ENCODE peak calls at places on chromosomes 4 and X, in ten cellular contexts. One of them, this sample, is unnamed.

GRCh38 chr4:12170308-12170707 is 741.6 kb upstream of the HS3ST1 start:
- DNase-seq in MCF 10A: no peak
- DNase-seq in PC-9: no peak
- DNase-seq in Peyer's patch: no peak
- DNase-seq in AG04449: no peak
- DNase-seq in fibroblast of mammary gland: no peak
- DNase-seq in NB4: no peak
- DNase-seq in PC-3: no peak
- DNase-seq in GM13977: no peak
- DNase-seq in body of pancreas: no peak
- DNase-seq in this sample: no peak

GRCh38 chr4:1239141-1239948 is 9.6 kb downstream of the CTBP1 start:
- DNase-seq in PC-3: no peak
- DNase-seq in PC-9: no peak
- DNase-seq in Peyer's patch: peak
- DNase-seq in MCF 10A: no peak
- DNase-seq in body of pancreas: peak
- DNase-seq in fibroblast of mammary gland: no peak
- DNase-seq in NB4: no peak
- DNase-seq in GM13977: no peak
- DNase-seq in AG04449: no peak
- DNase-seq in this sample: no peak

GRCh38 chr4:52979020-52979419 is 116.9 kb downstream of the RASL11B start:
- DNase-seq in GM13977: no peak
- DNase-seq in PC-3: peak
- DNase-seq in NB4: peak
- DNase-seq in PC-9: no peak
- DNase-seq in AG04449: no peak
- DNase-seq in fibroblast of mammary gland: peak
- DNase-seq in body of pancreas: no peak
- DNase-seq in Peyer's patch: no peak
- DNase-seq in MCF 10A: peak
- DNase-seq in this sample: no peak

GRCh38 chr4:151771664-151772063 is 10.9 kb upstream of the GATB start:
- DNase-seq in GM13977: no peak
- DNase-seq in PC-9: no peak
- DNase-seq in body of pancreas: no peak
- DNase-seq in Peyer's patch: no peak
- DNase-seq in MCF 10A: no peak
- DNase-seq in fibroblast of mammary gland: peak
- DNase-seq in AG04449: no peak
- DNase-seq in NB4: no peak
- DNase-seq in PC-3: no peak
- DNase-seq in this sample: no peak

GRCh38 chr4:61319156-61319555 is 119.0 kb downstream of the ADGRL3 start:
- DNase-seq in body of pancreas: no peak
- DNase-seq in AG04449: no peak
- DNase-seq in fibroblast of mammary gland: no peak
- DNase-seq in PC-3: no peak
- DNase-seq in PC-9: no peak
- DNase-seq in GM13977: no peak
- DNase-seq in NB4: no peak
- DNase-seq in MCF 10A: no peak
- DNase-seq in Peyer's patch: no peak
- DNase-seq in this sample: no peak

GRCh38 chr4:167802463-167803212 is 289.7 kb upstream of the ANXA10 start:
- DNase-seq in GM13977: no peak
- DNase-seq in PC-3: no peak
- DNase-seq in fibroblast of mammary gland: no peak
- DNase-seq in PC-9: no peak
- DNase-seq in NB4: no peak
- DNase-seq in MCF 10A: no peak
- DNase-seq in body of pancreas: no peak
- DNase-seq in AG04449: no peak
- DNase-seq in Peyer's patch: no peak
- DNase-seq in this sample: no peak

GRCh38 chr4:73259552-73260140 is 1.0 kb upstream of the ANKRD17 start:
- DNase-seq in body of pancreas: no peak
- DNase-seq in AG04449: no peak
- DNase-seq in MCF 10A: no peak
- DNase-seq in GM13977: peak
- DNase-seq in fibroblast of mammary gland: peak
- DNase-seq in NB4: peak
- DNase-seq in PC-9: no peak
- DNase-seq in Peyer's patch: no peak
- DNase-seq in PC-3: no peak
- DNase-seq in this sample: no peak

GRCh38 chr4:57114973-57115372 is 4.8 kb upstream of the IGFBP7 start:
- DNase-seq in GM13977: no peak
- DNase-seq in fibroblast of mammary gland: peak
- DNase-seq in PC-9: no peak
- DNase-seq in Peyer's patch: no peak
- DNase-seq in body of pancreas: no peak
- DNase-seq in AG04449: no peak
- DNase-seq in NB4: peak
- DNase-seq in PC-3: no peak
- DNase-seq in MCF 10A: no peak
- DNase-seq in this sample: no peak

GRCh38 chr4:73729534-73730165 is 10.7 kb upstream of the CXCL8 start:
- DNase-seq in body of pancreas: peak
- DNase-seq in fibroblast of mammary gland: peak
- DNase-seq in NB4: peak
- DNase-seq in MCF 10A: peak
- DNase-seq in PC-3: peak
- DNase-seq in Peyer's patch: no peak
- DNase-seq in PC-9: peak
- DNase-seq in GM13977: peak
- DNase-seq in AG04449: peak
- DNase-seq in this sample: no peak

GRCh38 chr4:15238720-15239119 is 189.1 kb upstream of the C1QTNF7 start:
- DNase-seq in fibroblast of mammary gland: peak
- DNase-seq in Peyer's patch: no peak
- DNase-seq in NB4: peak
- DNase-seq in MCF 10A: peak
- DNase-seq in PC-3: peak
- DNase-seq in GM13977: peak
- DNase-seq in body of pancreas: no peak
- DNase-seq in AG04449: no peak
- DNase-seq in PC-9: peak
- DNase-seq in this sample: no peak

GRCh38 chr4:25223770-25224375 is 10.0 kb upstream of the PI4K2B start:
- DNase-seq in PC-3: peak
- DNase-seq in Peyer's patch: no peak
- DNase-seq in AG04449: no peak
- DNase-seq in body of pancreas: no peak
- DNase-seq in GM13977: no peak
- DNase-seq in fibroblast of mammary gland: peak
- DNase-seq in PC-9: peak
- DNase-seq in MCF 10A: peak
- DNase-seq in NB4: peak
- DNase-seq in this sample: no peak

GRCh38 chr4:33577798-33578197 is 2666.5 kb downstream of the ARAP2 start:
- DNase-seq in MCF 10A: no peak
- DNase-seq in fibroblast of mammary gland: no peak
- DNase-seq in body of pancreas: no peak
- DNase-seq in PC-9: no peak
- DNase-seq in GM13977: no peak
- DNase-seq in Peyer's patch: no peak
- DNase-seq in AG04449: no peak
- DNase-seq in NB4: no peak
- DNase-seq in PC-3: no peak
- DNase-seq in this sample: no peak

GRCh38 chr4:2852481-2852881 is 8.8 kb downstream of the ADD1 start:
- DNase-seq in PC-3: no peak
- DNase-seq in Peyer's patch: no peak
- DNase-seq in MCF 10A: no peak
- DNase-seq in AG04449: no peak
- DNase-seq in PC-9: peak
- DNase-seq in NB4: no peak
- DNase-seq in GM13977: no peak
- DNase-seq in fibroblast of mammary gland: no peak
- DNase-seq in body of pancreas: no peak
- DNase-seq in this sample: no peak

DNA sequence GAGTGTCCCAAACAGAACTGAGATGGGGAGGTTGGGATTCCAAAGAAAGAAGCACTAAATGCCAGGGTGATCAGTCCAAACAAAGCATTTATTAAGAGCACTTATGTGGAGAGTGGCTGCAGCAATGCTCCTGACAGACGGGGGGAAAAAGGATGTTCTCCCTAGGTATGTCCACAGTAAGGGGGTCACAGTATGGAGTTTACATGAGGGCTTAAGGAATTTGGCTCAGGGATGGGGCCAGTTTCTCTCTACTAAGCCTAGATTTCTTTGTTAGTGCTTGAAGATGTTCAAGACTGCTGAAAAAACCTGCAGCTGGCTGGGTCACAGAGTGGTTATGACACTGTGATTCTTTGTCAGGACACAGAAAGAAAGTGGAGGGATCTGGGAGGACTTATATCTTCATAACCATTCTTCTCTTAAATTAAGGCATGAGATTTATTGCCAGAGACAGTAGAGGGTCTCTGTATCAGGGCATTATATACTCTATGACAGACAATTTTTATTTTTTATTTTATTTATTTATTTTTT is 1468.0 kb downstream of the C4orf33 start:
- DNase-seq in NB4: no peak
- DNase-seq in AG04449: no peak
- DNase-seq in PC-9: no peak
- DNase-seq in PC-3: no peak
- DNase-seq in Peyer's patch: no peak
- DNase-seq in body of pancreas: no peak
- DNase-seq in GM13977: no peak
- DNase-seq in fibroblast of mammary gland: no peak
- DNase-seq in MCF 10A: no peak
- DNase-seq in this sample: no peak
- TF ChIP-seq CTCF in NB4: no peak
- TF ChIP-seq CTCF in AG04449: no peak
- TF ChIP-seq CTCF in PC-9: no peak
- TF ChIP-seq CTCF in PC-3: no peak
- TF ChIP-seq CTCF in Peyer's patch: no peak
- TF ChIP-seq CTCF in body of pancreas: no peak
- TF ChIP-seq CTCF in GM13977: no peak
- TF ChIP-seq CTCF in fibroblast of mammary gland: no peak
- TF ChIP-seq CTCF in MCF 10A: no peak
- TF ChIP-seq CTCF in this sample: no peak

GRCh38 chr4:83780334-83780733 is 244.4 kb downstream of the GPAT3 start:
- DNase-seq in NB4: no peak
- DNase-seq in fibroblast of mammary gland: no peak
- DNase-seq in PC-3: peak
- DNase-seq in GM13977: no peak
- DNase-seq in PC-9: no peak
- DNase-seq in AG04449: no peak
- DNase-seq in body of pancreas: no peak
- DNase-seq in MCF 10A: peak
- DNase-seq in Peyer's patch: no peak
- DNase-seq in this sample: no peak

GRCh38 chr4:83782591-83782990 is 246.7 kb downstream of the GPAT3 start:
- DNase-seq in AG04449: no peak
- DNase-seq in NB4: no peak
- DNase-seq in Peyer's patch: no peak
- DNase-seq in MCF 10A: no peak
- DNase-seq in fibroblast of mammary gland: no peak
- DNase-seq in GM13977: no peak
- DNase-seq in PC-9: no peak
- DNase-seq in body of pancreas: no peak
- DNase-seq in PC-3: no peak
- DNase-seq in this sample: no peak

GRCh38 chr4:83785906-83786305 is 250.0 kb downstream of the GPAT3 start:
- DNase-seq in PC-9: no peak
- DNase-seq in AG04449: no peak
- DNase-seq in PC-3: no peak
- DNase-seq in Peyer's patch: no peak
- DNase-seq in NB4: no peak
- DNase-seq in MCF 10A: no peak
- DNase-seq in body of pancreas: no peak
- DNase-seq in fibroblast of mammary gland: no peak
- DNase-seq in GM13977: no peak
- DNase-seq in this sample: no peak

GRCh38 chr4:83783179-83783578 is 247.3 kb downstream of the GPAT3 start:
- DNase-seq in Peyer's patch: no peak
- DNase-seq in PC-3: no peak
- DNase-seq in body of pancreas: no peak
- DNase-seq in MCF 10A: no peak
- DNase-seq in NB4: no peak
- DNase-seq in GM13977: no peak
- DNase-seq in fibroblast of mammary gland: no peak
- DNase-seq in AG04449: no peak
- DNase-seq in PC-9: no peak
- DNase-seq in this sample: no peak

GRCh38 chr4:83781434-83781833 is 245.5 kb downstream of the GPAT3 start:
- DNase-seq in AG04449: no peak
- DNase-seq in body of pancreas: no peak
- DNase-seq in Peyer's patch: no peak
- DNase-seq in PC-9: no peak
- DNase-seq in GM13977: no peak
- DNase-seq in MCF 10A: no peak
- DNase-seq in NB4: no peak
- DNase-seq in fibroblast of mammary gland: no peak
- DNase-seq in PC-3: no peak
- DNase-seq in this sample: no peak
- TF ChIP-seq CTCF in AG04449: no peak
- TF ChIP-seq CTCF in body of pancreas: no peak
- TF ChIP-seq CTCF in Peyer's patch: no peak
- TF ChIP-seq CTCF in PC-9: no peak
- TF ChIP-seq CTCF in GM13977: no peak
- TF ChIP-seq CTCF in MCF 10A: no peak
- TF ChIP-seq CTCF in NB4: no peak
- TF ChIP-seq CTCF in fibroblast of mammary gland: no peak
- TF ChIP-seq CTCF in PC-3: no peak
- TF ChIP-seq CTCF in this sample: no peak

DNA sequence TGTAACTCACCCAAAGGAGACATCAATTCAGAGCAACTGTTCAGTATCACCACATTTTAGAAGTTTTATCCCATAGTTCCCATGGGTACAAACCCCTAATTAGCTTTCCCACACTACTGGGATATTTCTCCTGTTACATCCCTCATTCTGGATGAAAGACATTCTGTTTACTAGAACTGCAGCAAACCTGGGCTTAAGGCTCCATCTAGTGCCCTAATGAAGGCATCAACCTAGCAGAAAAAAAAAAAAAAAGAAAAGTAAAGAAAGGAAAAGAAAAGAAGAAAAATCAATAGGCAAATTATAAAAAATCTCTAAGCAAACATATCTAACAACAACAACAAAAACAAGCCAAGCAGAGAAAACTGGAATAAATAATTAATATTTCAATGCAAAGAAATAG is 133.7 kb upstream of the CPXCR1 start:
- DNase-seq in Peyer's patch: no peak
- DNase-seq in PC-3: peak
- DNase-seq in NB4: peak
- DNase-seq in AG04449: no peak
- DNase-seq in fibroblast of mammary gland: peak
- DNase-seq in PC-9: no peak
- DNase-seq in body of pancreas: no peak
- DNase-seq in GM13977: no peak
- DNase-seq in MCF 10A: peak
- DNase-seq in this sample: no peak
- TF ChIP-seq CTCF in Peyer's patch: no peak
- TF ChIP-seq CTCF in PC-3: peak
- TF ChIP-seq CTCF in NB4: peak
- TF ChIP-seq CTCF in AG04449: no peak
- TF ChIP-seq CTCF in fibroblast of mammary gland: peak
- TF ChIP-seq CTCF in PC-9: peak
- TF ChIP-seq CTCF in body of pancreas: no peak
- TF ChIP-seq CTCF in GM13977: peak
- TF ChIP-seq CTCF in MCF 10A: peak
- TF ChIP-seq CTCF in this sample: peak

GRCh38 chrX:146707781-146708180 is 101.8 kb upstream of the CXorf51B start:
- DNase-seq in GM13977: no peak
- DNase-seq in PC-3: no peak
- DNase-seq in fibroblast of mammary gland: no peak
- DNase-seq in PC-9: no peak
- DNase-seq in body of pancreas: no peak
- DNase-seq in MCF 10A: peak
- DNase-seq in NB4: no peak
- DNase-seq in AG04449: no peak
- DNase-seq in Peyer's patch: no peak
- DNase-seq in this sample: no peak
- TF ChIP-seq CTCF in GM13977: no peak
- TF ChIP-seq CTCF in PC-3: no peak
- TF ChIP-seq CTCF in fibroblast of mammary gland: no peak
- TF ChIP-seq CTCF in PC-9: no peak
- TF ChIP-seq CTCF in body of pancreas: no peak
- TF ChIP-seq CTCF in MCF 10A: no peak
- TF ChIP-seq CTCF in NB4: no peak
- TF ChIP-seq CTCF in AG04449: no peak
- TF ChIP-seq CTCF in Peyer's patch: no peak
- TF ChIP-seq CTCF in this sample: no peak